ENCODE peak calls at places on chromosomes 2 and 18, in five cellular contexts. One of them, this sample, is unnamed.

GRCh38 chr2:127197475-127198385 is 22.4 kb downstream of the CYP27C1 start:
- DNase-seq in naive thymus-derived CD4-positive, alpha-beta T cell: peak
- DNase-seq in T-cell: peak
- DNase-seq in left ventricle myocardium inferior: peak
- DNase-seq in AML-193: peak
- DNase-seq in this sample: no peak

GRCh38 chr2:1749750-1750149 is 5.4 kb upstream of the PXDN start:
- DNase-seq in naive thymus-derived CD4-positive, alpha-beta T cell: no peak
- DNase-seq in T-cell: no peak
- DNase-seq in left ventricle myocardium inferior: no peak
- DNase-seq in AML-193: no peak
- DNase-seq in this sample: no peak

GRCh38 chr2:68235090-68235489 is 17.2 kb downstream of the PPP3R1 start:
- DNase-seq in naive thymus-derived CD4-positive, alpha-beta T cell: no peak
- DNase-seq in T-cell: no peak
- DNase-seq in left ventricle myocardium inferior: no peak
- DNase-seq in AML-193: no peak
- DNase-seq in this sample: no peak

GRCh38 chr2:49598231-49598630 is 443.9 kb upstream of the FSHR start:
- DNase-seq in naive thymus-derived CD4-positive, alpha-beta T cell: no peak
- DNase-seq in T-cell: no peak
- DNase-seq in left ventricle myocardium inferior: no peak
- DNase-seq in AML-193: no peak
- DNase-seq in this sample: no peak

GRCh38 chr2:144718376-144718775 is 198.5 kb upstream of the ZEB2 start:
- DNase-seq in naive thymus-derived CD4-positive, alpha-beta T cell: no peak
- DNase-seq in T-cell: no peak
- DNase-seq in left ventricle myocardium inferior: no peak
- DNase-seq in AML-193: no peak
- DNase-seq in this sample: no peak

GRCh38 chr2:167572895-167573294 is 674.5 kb downstream of the STK39 start:
- DNase-seq in naive thymus-derived CD4-positive, alpha-beta T cell: no peak
- DNase-seq in T-cell: no peak
- DNase-seq in left ventricle myocardium inferior: no peak
- DNase-seq in AML-193: no peak
- DNase-seq in this sample: no peak

GRCh38 chr2:167758292-167758691 is 489.1 kb downstream of the STK39 start:
- DNase-seq in naive thymus-derived CD4-positive, alpha-beta T cell: no peak
- DNase-seq in T-cell: no peak
- DNase-seq in left ventricle myocardium inferior: no peak
- DNase-seq in AML-193: no peak
- DNase-seq in this sample: no peak

GRCh38 chr18:55539240-55539639 is 48.8 kb downstream of the TCF4 start:
- DNase-seq in naive thymus-derived CD4-positive, alpha-beta T cell: no peak
- DNase-seq in T-cell: no peak
- DNase-seq in left ventricle myocardium inferior: no peak
- DNase-seq in AML-193: no peak
- DNase-seq in this sample: no peak

GRCh38 chr18:22983175-22983574 is 50.0 kb downstream of the RBBP8 start:
- DNase-seq in naive thymus-derived CD4-positive, alpha-beta T cell: peak
- DNase-seq in T-cell: no peak
- DNase-seq in left ventricle myocardium inferior: no peak
- DNase-seq in AML-193: peak
- DNase-seq in this sample: peak

GRCh38 chr2:205684871-205685313 is 2.6 kb downstream of the NRP2 start:
- DNase-seq in naive thymus-derived CD4-positive, alpha-beta T cell: no peak
- DNase-seq in T-cell: no peak
- DNase-seq in left ventricle myocardium inferior: no peak
- DNase-seq in AML-193: no peak
- DNase-seq in this sample: no peak

GRCh38 chr18:63980027-63980426 is 10.1 kb downstream of the SERPINB8 start:
- DNase-seq in naive thymus-derived CD4-positive, alpha-beta T cell: no peak
- DNase-seq in T-cell: no peak
- DNase-seq in left ventricle myocardium inferior: no peak
- DNase-seq in AML-193: no peak
- DNase-seq in this sample: no peak

GRCh38 chr2:133726906-133727305 is 158.6 kb upstream of the NCKAP5 start:
- DNase-seq in naive thymus-derived CD4-positive, alpha-beta T cell: no peak
- DNase-seq in T-cell: no peak
- DNase-seq in left ventricle myocardium inferior: no peak
- DNase-seq in AML-193: no peak
- DNase-seq in this sample: no peak